ENCODE peak calls at places on chromosomes 3 and 15, in six cellular contexts. V, O, M, L, Y and B are unnamed samples.

GRCh38 chr15:45276851-45277250 is 24.8 kb downstream of the SLC28A2 start:
- DNase-seq in V (no peak), Y (peak; percentile 42), L (no peak), M (peak; percentile 21), O (no peak), B (no peak)

GRCh38 chr3:194682651-194683310 is 2.9 kb upstream of the FAM43A start:
- DNase-seq in M (peak; percentile 86), V (peak; percentile 91), O (peak; percentile 88), L (peak; percentile 72), Y (peak; percentile 80), B (peak; percentile 69)

GRCh38 chr3:14880486-14881179 is 61.9 kb downstream of the FGD5 start:
- DNase-seq in O (no peak), V (no peak), M (no peak), L (no peak), Y (no peak), B (no peak)

GRCh38 chr3:138082085-138082991 is 33.1 kb downstream of the DZIP1L start:
- DNase-seq in V (no peak), Y (no peak), O (peak; percentile 42), M (peak; percentile 93), L (no peak), B (no peak)

GRCh38 chr3:55704521-55704920 is 217.4 kb upstream of the WNT5A start:
- DNase-seq in V (no peak), O (no peak), Y (no peak), M (peak; percentile 78), L (no peak), B (no peak)

GRCh38 chr3:192409838-192410683 is 317.3 kb downstream of the FGF12 start:
- DNase-seq in Y (peak; percentile 35), O (no peak), M (no peak), V (no peak), L (no peak), B (no peak)

GRCh38 chr3:98980915-98981596 is 79.6 kb upstream of the DCBLD2 start:
- DNase-seq in V (no peak), O (peak; percentile 57), Y (no peak), L (no peak), M (peak; percentile 91), B (no peak)

GRCh38 chr3:194879991-194880939 is 194.6 kb downstream of the FAM43A start:
- DNase-seq in V (no peak), Y (no peak), M (peak; percentile 47), L (no peak), O (no peak), B (no peak)

GRCh38 chr15:49085696-49086459 is 39.6 kb upstream of the SECISBP2L start:
- DNase-seq in L (no peak), V (no peak), M (peak; percentile 7), O (no peak), Y (no peak), B (no peak)

GRCh38 chr3:124064050-124064449 is 72.1 kb upstream of the ROPN1 start:
- DNase-seq in L (no peak), M (no peak), O (no peak), Y (no peak), V (no peak), B (no peak)

GRCh38 chr3:156509209-156510174 is 45.4 kb downstream of the SSR3 start:
- DNase-seq in Y (peak; percentile 47), V (peak; percentile 30), M (peak; percentile 66), O (peak; percentile 37), L (no peak), B (no peak)

GRCh38 chr3:53163459-53164387 is 2.7 kb downstream of the PRKCD start:
- DNase-seq in V (no peak), L (no peak), M (no peak), O (no peak), Y (no peak), B (no peak)

GRCh38 chr3:60588806-60589205 is 662.4 kb downstream of the FHIT start:
- DNase-seq in M (peak; percentile 85), V (no peak), O (peak; percentile 33), Y (no peak), L (no peak), B (no peak)

GRCh38 chr15:87829651-87830050 is 426.9 kb downstream of the NTRK3 start:
- DNase-seq in L (no peak), V (no peak), Y (no peak), M (no peak), O (no peak), B (no peak)

GRCh38 chr3:123843668-123844067 is 40.5 kb downstream of the MYLK start:
- DNase-seq in Y (peak; percentile 89), O (no peak), M (peak; percentile 72), L (no peak), V (no peak), B (no peak)

GRCh38 chr3:113631573-113631972 is 64.9 kb downstream of the USF3 start:
- DNase-seq in Y (no peak), M (no peak), O (no peak), L (no peak), V (no peak), B (no peak)

GRCh38 chr3:5016218-5017161 is 37.3 kb downstream of the BHLHE40 start:
- DNase-seq in O (peak; percentile 72), L (peak; percentile 76), Y (no peak), M (peak; percentile 80), V (no peak), B (peak; percentile 16)

GRCh38 chr3:7876741-7877297 is 624.8 kb upstream of the LMCD1 start:
- DNase-seq in M (no peak), O (peak; percentile 97), L (no peak), V (no peak), Y (no peak), B (no peak)

GRCh38 chr15:91529534-91529933 is 324.0 kb upstream of the SLCO3A1 start:
- DNase-seq in M (no peak), L (no peak), O (no peak), V (no peak), Y (no peak), B (no peak)

GRCh38 chr3:24683511-24684384 is 189.1 kb upstream of the THRB start:
- DNase-seq in O (peak; percentile 28), M (peak; percentile 63), V (peak; percentile 36), L (no peak), Y (peak; percentile 69), B (no peak)

GRCh38 chr3:24684506-24685023 is 189.9 kb upstream of the THRB start:
- DNase-seq in L (no peak), V (no peak), M (no peak), Y (no peak), O (no peak), B (no peak)

GRCh38 chr3:24680214-24680967 is 185.7 kb upstream of the THRB start:
- DNase-seq in V (peak; percentile 33), Y (peak; percentile 63), O (peak; percentile 42), M (no peak), L (peak; percentile 76), B (peak; percentile 71)

GRCh38 chr3:24683090-24683489 is 188.4 kb upstream of the THRB start:
- DNase-seq in Y (no peak), O (no peak), M (peak; percentile 10), V (no peak), L (no peak), B (no peak)

DNA sequence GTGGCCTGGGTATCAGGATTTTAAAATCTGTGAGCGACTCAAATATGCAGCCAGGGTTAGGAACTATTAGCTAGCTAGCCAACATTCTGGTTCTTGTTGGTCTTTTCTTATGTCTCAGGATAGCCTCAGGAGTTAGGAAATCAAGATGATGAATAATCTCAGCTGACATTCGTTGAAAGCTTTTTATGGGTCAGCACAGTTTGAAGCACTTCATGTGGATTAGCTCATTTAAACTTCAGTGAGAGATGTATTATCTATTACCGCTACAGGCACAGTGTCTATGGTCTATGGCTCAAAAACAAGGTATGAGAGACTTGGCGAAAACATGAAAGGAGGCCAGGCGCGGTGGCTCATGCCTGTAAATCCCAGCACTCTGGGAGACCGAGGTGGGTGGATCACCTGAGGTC is 187.5 kb upstream of the THRB start:
- DNase-seq in V (no peak), L (no peak), M (no peak), Y (no peak), O (no peak), B (no peak)
- H3K4me1 ChIP-seq in V (no peaks in the 10 kb centered on the region), L (no peaks in the 10 kb centered on the region), M (peaks cover 2% of the 10 kb centered on the region), Y (no peaks in the 10 kb centered on the region), O (no peaks in the 10 kb centered on the region), B (no peaks in the 10 kb centered on the region)

DNA sequence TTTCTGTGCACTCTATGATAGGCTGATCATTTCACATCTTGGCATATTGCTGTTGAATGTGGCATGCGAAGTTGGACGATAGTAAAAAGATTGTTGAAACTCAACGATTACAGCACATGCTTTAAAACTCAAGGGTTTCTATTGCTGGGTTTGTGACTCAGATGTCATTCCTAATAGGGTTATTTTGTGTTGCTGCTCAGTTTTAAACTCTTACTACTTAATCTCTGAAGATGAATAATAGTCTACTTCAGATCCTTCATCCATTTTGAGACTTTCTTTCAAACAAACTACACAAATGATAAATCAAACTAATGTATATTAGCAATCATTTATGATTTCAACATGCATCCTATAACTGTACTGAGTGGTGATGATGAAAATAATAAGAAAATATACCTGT is 71.3 kb upstream of the MBNL1 start:
- DNase-seq in L (no peak), O (no peak), V (no peak), M (peak; percentile 50), Y (no peak), B (no peak)
- H3K4me3 ChIP-seq in L (no peak overlapping the region), O (no peak overlapping the region), V (no peak overlapping the region), M (no peak overlapping the region), Y (no peak overlapping the region), B (no peak overlapping the region)

GRCh38 chr3:127092368-127092767 is 100.6 kb upstream of the PRR23E start:
- DNase-seq in O (no peak), Y (no peak), V (no peak), M (no peak), L (no peak), B (no peak)

GRCh38 chr3:127095774-127096173 is 97.2 kb upstream of the PRR23E start:
- DNase-seq in M (no peak), O (no peak), Y (no peak), L (no peak), V (no peak), B (no peak)

GRCh38 chr3:127091376-127091775 is 101.6 kb upstream of the PRR23E start:
- DNase-seq in O (no peak), M (no peak), L (no peak), Y (no peak), V (no peak), B (no peak)

GRCh38 chr3:127092776-127093175 is 100.2 kb upstream of the PRR23E start:
- DNase-seq in O (no peak), L (no peak), Y (no peak), M (no peak), V (no peak), B (peak; percentile 41)

DNA sequence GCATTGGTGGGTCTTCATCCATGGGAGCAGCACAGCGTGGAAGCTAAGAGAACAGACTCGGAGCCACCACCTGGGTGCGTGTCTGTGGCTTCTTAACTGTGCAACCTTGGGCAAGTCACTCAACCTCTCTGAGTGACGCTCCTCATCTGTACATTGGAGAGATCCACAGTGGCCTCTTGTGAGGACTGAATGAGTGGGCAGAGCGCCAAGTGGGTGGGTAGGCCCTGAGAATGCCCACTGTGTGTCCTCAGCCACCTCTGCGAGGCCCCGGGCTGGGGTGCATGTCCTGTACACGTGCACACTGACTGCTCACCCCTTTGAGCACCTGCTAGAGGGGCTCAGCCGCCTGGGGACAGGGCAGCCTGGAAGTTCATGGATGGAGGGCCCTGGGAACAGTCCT is 99.6 kb upstream of the PRR23E start:
- DNase-seq in O (no peak), Y (no peak), M (no peak), L (no peak), V (no peak), B (no peak)
- H3K4me1 ChIP-seq in O (peaks cover 3% of the 10 kb centered on the region), Y (no peaks in the 10 kb centered on the region), M (no peaks in the 10 kb centered on the region), L (no peaks in the 10 kb centered on the region), V (no peaks in the 10 kb centered on the region), B (no peaks in the 10 kb centered on the region)

DNA sequence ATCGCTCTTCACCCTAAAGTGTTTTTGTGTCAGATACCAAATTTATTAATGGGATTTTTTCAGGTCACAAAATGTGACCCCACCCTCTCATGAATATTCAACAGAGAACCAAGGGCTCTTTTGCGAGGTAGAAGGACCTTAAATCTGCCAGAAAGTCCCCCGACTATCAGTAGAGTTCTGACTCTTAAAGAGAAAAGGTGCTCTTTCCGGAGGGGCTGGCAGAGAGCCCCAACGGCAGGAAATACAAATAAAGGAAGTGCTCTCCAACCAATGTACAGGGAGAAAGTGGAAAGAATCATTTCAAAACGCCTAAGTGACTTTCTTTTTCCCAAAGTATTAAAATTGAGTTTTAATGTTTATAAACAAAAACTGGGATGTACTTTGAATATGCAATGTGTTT is 517.2 kb downstream of the FOXP1 start:
- DNase-seq in Y (no peak), V (no peak), L (peak; percentile 51), O (no peak), M (no peak), B (no peak)
- H3K4me3 ChIP-seq in Y (no peak overlapping the region), V (no peak overlapping the region), L (no peak overlapping the region), O (no peak overlapping the region), M (no peak overlapping the region), B (peak overlapping the region; percentile 58)